ENCODE peak calls at places on chromosomes 13 and 19, in four cellular contexts. B is K562, X is GM12878, F is HepG2. A is an unnamed sample.

GRCh38 chr19:21587117-21587461 is 81.7 kb downstream of the ZNF429 start:
- DNase-seq in F (no peak), X (no peak), B (no peak), A (no peak)

GRCh38 chr19:58054792-58055482 is 4.1 kb upstream of the ZNF135 start:
- DNase-seq in F (no peak), X (no peak), B (no peak), A (peak)

GRCh38 chr13:63198076-63198475 is 1782.4 kb upstream of the PCDH20 start:
- DNase-seq in F (no peak), B (no peak), X (no peak), A (no peak)

GRCh38 chr19:5804516-5805464 is at the start of gene NRTN:
- DNase-seq in X (no peak), F (no peak), B (peak), A (peak)

GRCh38 chr13:98438246-98439135 is 138.4 kb downstream of the STK24 start:
- DNase-seq in B (no peak), X (no peak), F (no peak), A (no peak)

GRCh38 chr19:56566904-56567273 is 379 bp upstream of the ZNF470 start:
- DNase-seq in X (no peak), F (no peak), B (no peak), A (peak)

GRCh38 chr13:94205896-94206295 is 273.6 kb downstream of the DCT start:
- DNase-seq in F (no peak), X (no peak), B (no peak), A (no peak)

GRCh38 chr19:32651729-32652140 is 23.2 kb downstream of the ANKRD27 start:
- DNase-seq in F (no peak), B (no peak), X (no peak), A (peak)

GRCh38 chr19:31515931-31516330 is 166.7 kb upstream of the TSHZ3 start:
- DNase-seq in B (no peak), X (no peak), F (no peak), A (no peak)

GRCh38 chr19:19095691-19096090 is 31.9 kb downstream of the SLC25A42 start:
- DNase-seq in F (peak), B (no peak), X (no peak), A (no peak)

GRCh38 chr13:31038834-31039552 is 106.5 kb downstream of the TEX26 start:
- DNase-seq in F (no peak), B (no peak), X (peak), A (no peak)

GRCh38 chr13:33932765-33933406 is 114.9 kb downstream of the RFC3 start:
- DNase-seq in F (no peak), X (no peak), B (no peak), A (no peak)

GRCh38 chr19:9818175-9818733 is 625 bp downstream of the FBXL12 start:
- DNase-seq in F (no peak), B (no peak), X (no peak), A (no peak)

GRCh38 chr19:9940778-9941177 is 4.5 kb upstream of the OLFM2 start:
- DNase-seq in F (peak), B (no peak), X (no peak), A (no peak)

GRCh38 chr19:7355151-7355845 is 6.6 kb downstream of the ARHGEF18 start:
- DNase-seq in F (no peak), B (no peak), X (no peak), A (no peak)

GRCh38 chr13:30355405-30355741 is 48.0 kb upstream of the KATNAL1 start:
- DNase-seq in F (peak), X (no peak), B (peak), A (peak)

GRCh38 chr19:29662604-29663404 is 2.5 kb upstream of the PLEKHF1 start:
- DNase-seq in B (peak), F (no peak), X (no peak), A (no peak)

GRCh38 chr19:16351133-16351809 is 26.6 kb downstream of the KLF2 start:
- DNase-seq in X (no peak), B (no peak), F (no peak), A (no peak)

GRCh38 chr13:65535360-65535759 is 1694.8 kb downstream of the PCDH9 start:
- DNase-seq in X (no peak), B (no peak), F (no peak), A (no peak)

GRCh38 chr13:100517135-100517534 is 71.5 kb downstream of the GGACT start:
- DNase-seq in F (peak), X (no peak), B (no peak), A (no peak)

GRCh38 chr13:113734826-113735125 is 24.2 kb upstream of the TMEM255B start:
- DNase-seq in B (no peak), X (no peak), F (no peak), A (no peak)

GRCh38 chr13:46100191-46100877 is 4.5 kb downstream of the CPB2 start:
- DNase-seq in F (no peak), X (no peak), B (no peak), A (no peak)

GRCh38 chr19:11710313-11710712 is 28.4 kb downstream of the ZNF823 start:
- DNase-seq in F (no peak), B (no peak), X (no peak), A (no peak)

GRCh38 chr13:96816261-96816660 is 178.0 kb downstream of the OXGR1 start:
- DNase-seq in B (no peak), X (no peak), F (no peak), A (no peak)

GRCh38 chr19:4362871-4363545 is 19.6 kb downstream of the MPND start:
- DNase-seq in B (no peak), F (no peak), X (no peak), A (peak)

GRCh38 chr13:53343345-53343744 is 314.7 kb downstream of the OLFM4 start:
- DNase-seq in B (no peak), F (no peak), X (no peak), A (peak)

GRCh38 chr13:101127741-101128353 is 288.5 kb downstream of the NALCN start:
- DNase-seq in F (peak), B (peak), X (no peak), A (no peak)

GRCh38 chr19:17216058-17216670 is 1.0 kb downstream of the USE1 start:
- DNase-seq in B (peak), X (no peak), F (no peak), A (no peak)

GRCh38 chr19:1388637-1389026 is 4.9 kb downstream of the NDUFS7 start:
- DNase-seq in F (no peak), X (no peak), B (no peak), A (no peak)

GRCh38 chr13:20526664-20527063 is 1.0 kb upstream of the CRYL1 start:
- DNase-seq in F (peak), B (no peak), X (no peak), A (no peak)

GRCh38 chr13:99991806-99992242 is 10.2 kb downstream of the ZIC2 start:
- DNase-seq in F (no peak), B (no peak), X (no peak), A (peak)

GRCh38 chr13:97028441-97029299 is 34.4 kb upstream of the OXGR1 start:
- DNase-seq in X (no peak), F (peak), B (peak), A (peak)

GRCh38 chr13:84606616-84607015 is 724.3 kb upstream of the SLITRK1 start:
- DNase-seq in F (no peak), B (no peak), X (no peak), A (no peak)

GRCh38 chr19:54281008-54281728 is at the start of gene LILRB2:
- DNase-seq in B (no peak), X (no peak), F (no peak), A (no peak)

GRCh38 chr19:54287456-54287855 is 6.5 kb upstream of the LILRB2 start:
- DNase-seq in X (no peak), B (no peak), F (no peak), A (no peak)

GRCh38 chr19:54279441-54279962 is 1.4 kb downstream of the LILRB2 start:
- DNase-seq in B (no peak), F (no peak), X (no peak), A (no peak)

DNA sequence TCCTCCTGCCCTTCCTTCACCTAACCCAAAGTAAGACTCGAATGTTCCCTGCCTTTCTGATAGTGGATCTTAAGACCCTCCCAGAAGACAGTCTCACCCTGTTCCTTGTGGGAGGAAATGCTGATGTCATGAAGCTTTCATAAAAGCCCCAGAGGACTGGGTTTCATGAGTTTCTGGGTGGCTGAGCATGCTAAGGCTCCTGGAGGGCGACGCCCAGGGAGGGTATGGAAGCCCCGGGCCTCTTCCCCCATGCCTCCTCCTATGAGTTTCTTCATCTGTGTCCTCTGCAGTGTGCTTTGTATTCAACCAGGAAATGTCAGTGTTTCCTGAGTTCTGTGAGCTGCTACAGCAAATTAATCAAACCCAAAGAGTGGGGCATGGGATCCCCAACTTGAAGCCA is 1.8 kb upstream of the LILRB2 start:
- DNase-seq in F (no peak), B (no peak), X (no peak), A (no peak)
- TF ChIP-seq NR2C2 in F (no peak), B (no peak), X (no peak), A (no peak)

GRCh38 chr13:44223785-44224432 is 149.7 kb upstream of the SERP2 start:
- DNase-seq in F (no peak), B (no peak), X (no peak), A (no peak)

GRCh38 chr13:44220948-44221347 is 152.7 kb upstream of the SERP2 start:
- DNase-seq in X (no peak), F (no peak), B (no peak), A (no peak)

GRCh38 chr13:44221657-44222056 is 152.0 kb upstream of the SERP2 start:
- DNase-seq in X (no peak), F (no peak), B (no peak), A (no peak)

GRCh38 chr13:44219808-44220544 is 153.6 kb upstream of the SERP2 start:
- DNase-seq in B (no peak), F (no peak), X (no peak), A (no peak)

DNA sequence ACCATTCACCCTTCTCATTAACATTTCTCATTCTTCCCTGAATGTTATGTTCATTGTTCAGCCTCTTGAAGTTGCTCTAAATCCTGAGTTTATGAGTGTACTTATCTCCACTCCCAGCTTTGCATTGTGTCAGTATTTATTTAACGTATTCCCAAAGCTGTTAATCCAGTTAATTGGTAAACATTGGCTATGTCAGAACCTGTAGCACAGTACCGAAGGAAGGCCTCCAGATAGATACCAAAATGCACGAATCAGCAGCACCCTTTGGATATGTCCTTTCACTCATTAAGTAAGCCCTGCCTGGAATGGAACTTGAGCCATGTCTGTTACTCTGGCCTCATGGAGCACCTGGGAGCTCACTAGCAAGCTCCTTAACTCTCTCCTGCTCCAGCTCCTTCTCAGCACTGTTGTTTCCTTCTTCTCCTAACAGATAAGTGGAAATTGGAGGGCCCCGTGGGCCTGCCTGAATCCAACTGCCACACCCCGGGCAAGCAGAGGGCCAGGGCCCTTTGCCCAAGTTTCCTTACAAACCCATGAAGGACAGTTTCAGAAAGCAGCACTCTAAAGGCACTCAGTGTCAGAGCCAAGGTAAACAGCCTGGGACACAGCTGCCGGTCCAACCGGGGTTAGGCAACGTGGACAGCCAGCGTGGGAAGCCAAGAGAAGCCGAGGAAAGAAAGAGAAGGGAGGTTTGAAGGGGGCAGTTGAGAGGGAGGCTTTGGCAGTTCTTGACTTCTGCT is 155.0 kb upstream of the SERP2 start:
- DNase-seq in X (no peak), F (no peak), B (no peak), A (no peak)
- TF ChIP-seq MAX in X (no peak), F (no peak), B (no peak), A (no peak)

DNA sequence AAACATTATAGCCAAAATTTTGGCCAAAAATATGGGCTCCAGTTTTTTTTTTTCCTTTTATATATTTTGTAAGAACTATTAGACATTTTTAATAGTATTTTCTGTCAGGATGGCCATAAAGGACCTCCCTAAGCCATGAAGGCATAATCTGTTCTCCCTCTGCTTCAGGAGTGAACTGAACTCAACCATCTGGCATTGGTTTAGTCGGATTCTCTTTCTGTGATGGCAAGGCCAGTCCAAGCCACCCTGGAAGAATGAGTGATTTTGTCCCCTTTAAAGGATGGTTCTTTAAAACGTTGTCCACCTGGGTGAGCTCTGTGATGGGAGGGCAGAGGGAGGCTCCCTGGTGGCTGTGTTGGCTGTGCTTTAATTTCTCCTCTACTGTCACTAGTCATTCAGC is 4.2 kb downstream of the TNFRSF19 start:
- DNase-seq in X (no peak), F (no peak), B (no peak), A (no peak)
- TF ChIP-seq NR2C2 in X (no peak), F (no peak), B (no peak), A (no peak)

DNA sequence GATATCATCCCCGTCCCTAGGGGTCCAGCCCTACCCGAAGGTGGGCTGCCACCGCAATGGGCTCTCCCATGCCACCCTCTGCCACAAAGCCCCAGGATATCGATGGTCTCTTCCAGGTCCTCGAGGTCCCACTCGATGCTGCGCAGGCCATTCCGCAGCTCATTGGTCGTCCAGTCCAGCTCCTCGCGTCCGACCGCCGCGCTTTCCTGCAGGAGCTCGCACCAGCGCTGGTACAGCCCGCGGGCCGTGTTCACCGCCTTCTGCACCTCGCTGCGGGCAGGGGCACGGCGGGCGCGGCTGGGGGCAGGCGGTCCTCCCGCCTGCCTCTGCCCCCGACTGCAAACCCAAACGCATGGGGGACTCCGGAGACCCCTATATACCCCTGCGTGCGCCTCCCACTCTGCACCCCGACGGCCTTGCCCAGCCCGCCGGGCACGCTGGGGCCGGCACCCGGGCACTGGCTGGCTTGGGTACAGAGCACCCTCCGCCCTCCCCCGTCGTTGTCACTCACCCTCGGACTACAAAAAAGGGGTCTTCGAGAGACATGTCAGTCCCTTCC is 468 bp downstream of the STX10 start:
- DNase-seq in X (no peak), F (peak), B (no peak), A (peak)
- TF ChIP-seq MAX in X (no peak), F (no peak), B (no peak), A (no peak)

GRCh38 chr13:49655906-49656305 is 27.6 kb downstream of the ARL11 start:
- DNase-seq in F (no peak), B (no peak), X (no peak), A (no peak)
- TF ChIP-seq NR2C2 in F (no peak), B (no peak), X (no peak), A (no peak)

GRCh38 chr13:37001921-37002250 is 1.3 kb downstream of the EXOSC8 start:
- DNase-seq in B (no peak), F (no peak), X (no peak), A (no peak)
- TF ChIP-seq MAX in B (no peak), F (no peak), X (no peak), A (no peak)

GRCh38 chr19:43148233-43148632 is 38.1 kb downstream of the PSG5 start:
- DNase-seq in B (no peak), F (no peak), X (no peak), A (no peak)

GRCh38 chr19:43152217-43152616 is 34.1 kb downstream of the PSG5 start:
- DNase-seq in B (no peak), F (no peak), X (no peak), A (no peak)
- TF ChIP-seq NR2C2 in B (no peak), F (no peak), X (no peak), A (no peak)

GRCh38 chr13:59982631-59983382 is 180.9 kb downstream of the DIAPH3 start:
- DNase-seq in X (no peak), F (no peak), B (no peak), A (no peak)
- TF ChIP-seq MAX in X (no peak), F (no peak), B (no peak), A (no peak)

GRCh38 chr13:111411186-111411858 is 90.9 kb downstream of the TEX29 start:
- DNase-seq in F (no peak), X (no peak), B (no peak), A (no peak)
- TF ChIP-seq NR2C2 in F (no peak), X (no peak), B (no peak), A (no peak)